ENCODE peak calls at places on chromosomes 5 and 9, in six cellular contexts. One of them, this sample, is unnamed.

GRCh38 chr5:151202381-151203139 is 21.3 kb downstream of the CCDC69 start:
- DNase-seq in AG10803: peak
- DNase-seq in breast epithelium: no peak
- DNase-seq in BJ: peak
- DNase-seq in GM12865: peak
- DNase-seq in left ventricle myocardium inferior: no peak
- DNase-seq in this sample: no peak

GRCh38 chr5:66727630-66728029 is 131.4 kb downstream of the MAST4 start:
- DNase-seq in AG10803: no peak
- DNase-seq in breast epithelium: no peak
- DNase-seq in BJ: no peak
- DNase-seq in GM12865: no peak
- DNase-seq in left ventricle myocardium inferior: no peak
- DNase-seq in this sample: no peak

GRCh38 chr9:93111371-93112115 is 15.5 kb downstream of the CARD19 start:
- DNase-seq in AG10803: no peak
- DNase-seq in breast epithelium: peak
- DNase-seq in BJ: no peak
- DNase-seq in GM12865: no peak
- DNase-seq in left ventricle myocardium inferior: peak
- DNase-seq in this sample: peak

GRCh38 chr5:58080573-58080972 is 379.3 kb downstream of the PLK2 start:
- DNase-seq in AG10803: peak
- DNase-seq in breast epithelium: no peak
- DNase-seq in BJ: no peak
- DNase-seq in GM12865: no peak
- DNase-seq in left ventricle myocardium inferior: no peak
- DNase-seq in this sample: no peak

GRCh38 chr5:95861858-95862561 is 39.5 kb upstream of the GLRX start:
- DNase-seq in AG10803: peak
- DNase-seq in breast epithelium: no peak
- DNase-seq in BJ: no peak
- DNase-seq in GM12865: peak
- DNase-seq in left ventricle myocardium inferior: no peak
- DNase-seq in this sample: no peak

GRCh38 chr9:71756753-71757152 is 11.6 kb downstream of the CEMIP2 start:
- DNase-seq in AG10803: no peak
- DNase-seq in breast epithelium: no peak
- DNase-seq in BJ: no peak
- DNase-seq in GM12865: no peak
- DNase-seq in left ventricle myocardium inferior: no peak
- DNase-seq in this sample: no peak

GRCh38 chr9:36101916-36102741 is 34.4 kb upstream of the GLIPR2 start:
- DNase-seq in AG10803: peak
- DNase-seq in breast epithelium: no peak
- DNase-seq in BJ: peak
- DNase-seq in GM12865: no peak
- DNase-seq in left ventricle myocardium inferior: no peak
- DNase-seq in this sample: no peak

GRCh38 chr5:72070519-72070918 is 36.8 kb upstream of the MAP1B start:
- DNase-seq in AG10803: no peak
- DNase-seq in breast epithelium: no peak
- DNase-seq in BJ: no peak
- DNase-seq in GM12865: no peak
- DNase-seq in left ventricle myocardium inferior: no peak
- DNase-seq in this sample: no peak

GRCh38 chr9:97628668-97629067 is 4.5 kb downstream of the TSTD2 start:
- DNase-seq in AG10803: no peak
- DNase-seq in breast epithelium: no peak
- DNase-seq in BJ: no peak
- DNase-seq in GM12865: no peak
- DNase-seq in left ventricle myocardium inferior: no peak
- DNase-seq in this sample: no peak

GRCh38 chr9:107569171-107569570 is 79.6 kb upstream of the KLF4 start:
- DNase-seq in AG10803: no peak
- DNase-seq in breast epithelium: no peak
- DNase-seq in BJ: no peak
- DNase-seq in GM12865: no peak
- DNase-seq in left ventricle myocardium inferior: no peak
- DNase-seq in this sample: no peak

GRCh38 chr5:166356096-166356495 is 1935.3 kb upstream of the WWC1 start:
- DNase-seq in AG10803: no peak
- DNase-seq in breast epithelium: no peak
- DNase-seq in BJ: no peak
- DNase-seq in GM12865: no peak
- DNase-seq in left ventricle myocardium inferior: no peak
- DNase-seq in this sample: no peak

GRCh38 chr5:91927439-91927838 is 544.3 kb upstream of the ARRDC3 start:
- DNase-seq in AG10803: no peak
- DNase-seq in breast epithelium: no peak
- DNase-seq in BJ: no peak
- DNase-seq in GM12865: no peak
- DNase-seq in left ventricle myocardium inferior: no peak
- DNase-seq in this sample: no peak

GRCh38 chr9:108296056-108296455 is 559.7 kb downstream of the ACTL7B start:
- DNase-seq in AG10803: peak
- DNase-seq in breast epithelium: no peak
- DNase-seq in BJ: peak
- DNase-seq in GM12865: no peak
- DNase-seq in left ventricle myocardium inferior: no peak
- DNase-seq in this sample: no peak

GRCh38 chr5:142600611-142601360 is 85.1 kb downstream of the FGF1 start:
- DNase-seq in AG10803: peak
- DNase-seq in breast epithelium: no peak
- DNase-seq in BJ: peak
- DNase-seq in GM12865: no peak
- DNase-seq in left ventricle myocardium inferior: peak
- DNase-seq in this sample: no peak

GRCh38 chr5:64680289-64680688 is 10.0 kb upstream of the SHISAL2B start:
- DNase-seq in AG10803: no peak
- DNase-seq in breast epithelium: no peak
- DNase-seq in BJ: no peak
- DNase-seq in GM12865: peak
- DNase-seq in left ventricle myocardium inferior: no peak
- DNase-seq in this sample: no peak

GRCh38 chr5:10145922-10146321 is 103.8 kb downstream of the ATPSCKMT start:
- DNase-seq in AG10803: peak
- DNase-seq in breast epithelium: no peak
- DNase-seq in BJ: no peak
- DNase-seq in GM12865: peak
- DNase-seq in left ventricle myocardium inferior: no peak
- DNase-seq in this sample: no peak

GRCh38 chr9:95336281-95336680 is 18.8 kb upstream of the FANCC start:
- DNase-seq in AG10803: no peak
- DNase-seq in breast epithelium: no peak
- DNase-seq in BJ: no peak
- DNase-seq in GM12865: peak
- DNase-seq in left ventricle myocardium inferior: no peak
- DNase-seq in this sample: no peak
- TF ChIP-seq CTCF in AG10803: peak
- TF ChIP-seq CTCF in breast epithelium: no peak
- TF ChIP-seq CTCF in BJ: peak
- TF ChIP-seq CTCF in GM12865: peak
- TF ChIP-seq CTCF in left ventricle myocardium inferior: peak
- TF ChIP-seq CTCF in this sample: peak

DNA sequence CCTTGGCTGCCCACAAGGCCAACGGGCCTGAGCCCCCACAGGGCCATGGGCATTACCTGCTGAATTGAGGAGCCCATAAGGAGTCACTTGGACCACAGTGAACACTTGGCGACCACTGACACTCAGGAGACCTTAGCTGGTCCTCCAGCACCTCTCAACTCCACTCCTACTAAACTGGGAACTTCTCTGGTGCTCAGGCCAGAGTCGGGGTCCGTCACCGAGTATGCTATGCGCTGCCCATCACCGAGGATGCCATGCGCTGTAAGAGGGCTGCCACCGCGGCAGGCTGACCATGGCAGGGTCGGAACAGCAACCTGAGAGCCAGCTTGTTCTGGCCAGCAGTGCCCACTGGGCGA is 600 bp upstream of the SQSTM1 start:
- DNase-seq in AG10803: no peak
- DNase-seq in breast epithelium: no peak
- DNase-seq in BJ: no peak
- DNase-seq in GM12865: no peak
- DNase-seq in left ventricle myocardium inferior: no peak
- DNase-seq in this sample: no peak
- H3K4me3 ChIP-seq in AG10803: peak
- H3K4me3 ChIP-seq in breast epithelium: peak
- H3K4me3 ChIP-seq in BJ: peak
- H3K4me3 ChIP-seq in GM12865: peak
- H3K4me3 ChIP-seq in left ventricle myocardium inferior: peak
- H3K4me3 ChIP-seq in this sample: peak

GRCh38 chr5:53479656-53480473 is 564 bp upstream of the FST start:
- DNase-seq in AG10803: peak
- DNase-seq in breast epithelium: no peak
- DNase-seq in BJ: no peak
- DNase-seq in GM12865: peak
- DNase-seq in left ventricle myocardium inferior: peak
- DNase-seq in this sample: no peak

GRCh38 chr5:53480474-53481353 is at the start of gene FST:
- DNase-seq in AG10803: no peak
- DNase-seq in breast epithelium: no peak
- DNase-seq in BJ: no peak
- DNase-seq in GM12865: no peak
- DNase-seq in left ventricle myocardium inferior: peak
- DNase-seq in this sample: no peak

GRCh38 chr5:53476531-53477480 is 3.6 kb upstream of the FST start:
- DNase-seq in AG10803: no peak
- DNase-seq in breast epithelium: no peak
- DNase-seq in BJ: no peak
- DNase-seq in GM12865: no peak
- DNase-seq in left ventricle myocardium inferior: no peak
- DNase-seq in this sample: no peak

GRCh38 chr5:53479045-53479655 is 1.3 kb upstream of the FST start:
- DNase-seq in AG10803: no peak
- DNase-seq in breast epithelium: no peak
- DNase-seq in BJ: no peak
- DNase-seq in GM12865: no peak
- DNase-seq in left ventricle myocardium inferior: no peak
- DNase-seq in this sample: no peak

GRCh38 chr5:53478411-53479044 is 1.9 kb upstream of the FST start:
- DNase-seq in AG10803: peak
- DNase-seq in breast epithelium: no peak
- DNase-seq in BJ: no peak
- DNase-seq in GM12865: peak
- DNase-seq in left ventricle myocardium inferior: peak
- DNase-seq in this sample: no peak
- TF ChIP-seq CTCF in AG10803: peak
- TF ChIP-seq CTCF in breast epithelium: peak
- TF ChIP-seq CTCF in BJ: peak
- TF ChIP-seq CTCF in GM12865: peak
- TF ChIP-seq CTCF in left ventricle myocardium inferior: peak
- TF ChIP-seq CTCF in this sample: peak

DNA sequence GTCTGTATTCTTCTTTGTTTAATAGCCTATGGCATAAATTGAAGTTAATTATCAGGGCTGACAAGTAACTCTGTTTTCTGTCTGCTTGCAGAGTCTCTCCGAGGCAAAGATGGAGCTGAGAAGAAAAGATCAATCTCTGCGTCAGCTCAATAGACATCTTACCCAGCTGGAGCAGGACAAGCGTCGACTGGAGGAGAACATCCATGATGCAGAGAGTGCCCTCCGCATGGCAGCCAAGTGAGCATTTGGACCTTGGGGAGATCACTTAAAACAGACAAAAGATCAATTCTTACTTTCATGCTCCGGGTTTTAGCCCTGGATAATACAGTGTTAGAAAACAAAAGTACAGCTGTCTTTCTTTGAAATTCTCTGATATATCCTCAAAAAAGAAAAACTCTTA is 293.8 kb downstream of the CCDC171 start:
- DNase-seq in AG10803: no peak
- DNase-seq in breast epithelium: no peak
- DNase-seq in BJ: no peak
- DNase-seq in GM12865: no peak
- DNase-seq in left ventricle myocardium inferior: no peak
- DNase-seq in this sample: no peak
- H3K4me3 ChIP-seq in AG10803: no peak
- H3K4me3 ChIP-seq in breast epithelium: no peak
- H3K4me3 ChIP-seq in BJ: no peak
- H3K4me3 ChIP-seq in GM12865: no peak
- H3K4me3 ChIP-seq in left ventricle myocardium inferior: no peak
- H3K4me3 ChIP-seq in this sample: no peak

GRCh38 chr5:31581498-31582099 is 49.5 kb downstream of the C5orf22 start:
- DNase-seq in AG10803: peak
- DNase-seq in breast epithelium: no peak
- DNase-seq in BJ: no peak
- DNase-seq in GM12865: peak
- DNase-seq in left ventricle myocardium inferior: no peak
- DNase-seq in this sample: no peak
- TF ChIP-seq CTCF in AG10803: peak
- TF ChIP-seq CTCF in breast epithelium: peak
- TF ChIP-seq CTCF in BJ: peak
- TF ChIP-seq CTCF in GM12865: peak
- TF ChIP-seq CTCF in left ventricle myocardium inferior: peak
- TF ChIP-seq CTCF in this sample: peak

GRCh38 chr9:1083325-1083913 is 33.3 kb downstream of the DMRT2 start:
- DNase-seq in AG10803: peak
- DNase-seq in breast epithelium: no peak
- DNase-seq in BJ: no peak
- DNase-seq in GM12865: no peak
- DNase-seq in left ventricle myocardium inferior: peak
- DNase-seq in this sample: peak
- H3K4me3 ChIP-seq in AG10803: peak
- H3K4me3 ChIP-seq in breast epithelium: peak
- H3K4me3 ChIP-seq in BJ: no peak
- H3K4me3 ChIP-seq in GM12865: no peak
- H3K4me3 ChIP-seq in left ventricle myocardium inferior: peak
- H3K4me3 ChIP-seq in this sample: peak

GRCh38 chr9:91948423-91949292 is 1.4 kb downstream of the ROR2 start:
- DNase-seq in AG10803: no peak
- DNase-seq in breast epithelium: peak
- DNase-seq in BJ: no peak
- DNase-seq in GM12865: no peak
- DNase-seq in left ventricle myocardium inferior: peak
- DNase-seq in this sample: no peak
- TF ChIP-seq CTCF in AG10803: no peak
- TF ChIP-seq CTCF in breast epithelium: peak
- TF ChIP-seq CTCF in BJ: peak
- TF ChIP-seq CTCF in GM12865: no peak
- TF ChIP-seq CTCF in left ventricle myocardium inferior: peak
- TF ChIP-seq CTCF in this sample: no peak

GRCh38 chr9:111527347-111527746 is 2.4 kb downstream of the ZNF483 start:
- DNase-seq in AG10803: peak
- DNase-seq in breast epithelium: no peak
- DNase-seq in BJ: no peak
- DNase-seq in GM12865: peak
- DNase-seq in left ventricle myocardium inferior: no peak
- DNase-seq in this sample: no peak

GRCh38 chr9:111529787-111530186 is 4.8 kb downstream of the ZNF483 start:
- DNase-seq in AG10803: no peak
- DNase-seq in breast epithelium: no peak
- DNase-seq in BJ: no peak
- DNase-seq in GM12865: no peak
- DNase-seq in left ventricle myocardium inferior: no peak
- DNase-seq in this sample: no peak

GRCh38 chr9:111525056-111525977 is at the start of gene ZNF483:
- DNase-seq in AG10803: peak
- DNase-seq in breast epithelium: peak
- DNase-seq in BJ: peak
- DNase-seq in GM12865: peak
- DNase-seq in left ventricle myocardium inferior: peak
- DNase-seq in this sample: peak

DNA sequence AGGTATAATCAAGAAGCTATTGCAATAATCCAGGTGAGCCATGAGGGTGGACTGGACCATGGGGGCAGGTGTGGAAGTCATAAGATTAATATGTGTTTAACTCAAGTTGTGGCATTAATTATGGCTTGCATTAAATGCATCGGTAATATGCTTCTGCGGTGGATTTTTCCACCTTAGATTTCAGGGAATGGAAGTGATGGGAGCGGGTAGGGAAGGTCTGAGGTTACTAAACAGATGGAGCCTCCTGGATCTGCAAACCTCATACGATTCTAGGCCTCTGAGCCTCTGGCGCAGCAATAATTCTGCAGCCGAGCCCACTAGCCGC is 286 bp upstream of the ZNF483 start:
- DNase-seq in AG10803: no peak
- DNase-seq in breast epithelium: no peak
- DNase-seq in BJ: no peak
- DNase-seq in GM12865: no peak
- DNase-seq in left ventricle myocardium inferior: no peak
- DNase-seq in this sample: no peak
- H3K4me3 ChIP-seq in AG10803: peak
- H3K4me3 ChIP-seq in breast epithelium: peak
- H3K4me3 ChIP-seq in BJ: peak
- H3K4me3 ChIP-seq in GM12865: peak
- H3K4me3 ChIP-seq in left ventricle myocardium inferior: peak
- H3K4me3 ChIP-seq in this sample: peak